ENCODE peak calls at places on chromosomes 11 and 22, in nine cellular contexts. A, R, P, N, Q, X, H, D and E are unnamed samples.

GRCh38 chr11:123822022-123822421 is 15.9 kb upstream of the OR6M1 start:
- DNase-seq in A (no peak), R (peak; percentile 11), P (no peak), N (peak; percentile 9), Q (no peak), X (no peak), H (no peak), D (no peak), E (no peak)

GRCh38 chr11:65125197-65126056 is 3.3 kb downstream of the MRPL49 start:
- DNase-seq in A (no peak), R (no peak), P (no peak), N (no peak), Q (no peak), X (no peak), H (no peak), D (no peak), E (no peak)

GRCh38 chr11:47406896-47407745 is 1.3 kb upstream of the SLC39A13 start:
- DNase-seq in A (no peak), R (no peak), P (no peak), N (no peak), Q (no peak), X (no peak), H (no peak), D (no peak), E (no peak)

GRCh38 chr11:85844439-85845051 is 10.6 kb upstream of the CCDC83 start:
- DNase-seq in A (no peak), R (no peak), P (no peak), N (no peak), Q (no peak), X (peak; percentile 50), H (peak; percentile 63), D (no peak), E (no peak)

GRCh38 chr11:111983187-111983986 is 41.8 kb upstream of the DLAT start:
- DNase-seq in A (peak; percentile 48), R (no peak), P (no peak), N (no peak), Q (peak; percentile 61), X (peak; percentile 16), H (peak; percentile 96), D (no peak), E (no peak)

GRCh38 chr11:25211635-25212251 is 714.9 kb downstream of the LUZP2 start:
- DNase-seq in A (no peak), R (no peak), P (no peak), N (no peak), Q (no peak), X (no peak), H (no peak), D (no peak), E (no peak)

GRCh38 chr11:119218141-119218878 is 12.2 kb downstream of the CBL start:
- DNase-seq in A (no peak), R (no peak), P (peak; percentile 7), N (no peak), Q (no peak), X (peak; percentile 95), H (no peak), D (no peak), E (peak; percentile 94)

GRCh38 chr22:23400286-23400981 is 179.7 kb downstream of the IGLL1 start:
- DNase-seq in A (no peak), R (no peak), P (no peak), N (no peak), Q (no peak), X (no peak), H (no peak), D (no peak), E (no peak)

GRCh38 chr11:94834931-94835330 is 66.8 kb downstream of the AMOTL1 start:
- DNase-seq in A (no peak), R (no peak), P (no peak), N (no peak), Q (no peak), X (peak; percentile 60), H (no peak), D (no peak), E (no peak)

GRCh38 chr22:20571078-20571503 is 63.7 kb downstream of the MED15 start:
- DNase-seq in A (no peak), R (no peak), P (no peak), N (peak; percentile 60), Q (no peak), X (no peak), H (no peak), D (no peak), E (no peak)

GRCh38 chr11:33214187-33214586 is 43.0 kb upstream of the HIPK3 start:
- DNase-seq in A (no peak), R (no peak), P (no peak), N (no peak), Q (no peak), X (peak; percentile 29), H (no peak), D (no peak), E (no peak)

GRCh38 chr22:19943665-19944026 is 2.0 kb upstream of the TXNRD2 start:
- DNase-seq in A (no peak), R (peak; percentile 44), P (no peak), N (no peak), Q (no peak), X (peak; percentile 93), H (peak; percentile 72), D (no peak), E (no peak)